ENCODE peak calls at places on chromosomes 4 and X, in eight cellular contexts. U is A549, X is GM12878, V is transverse colon, Z is SK-N-SH, H is ovary, T is upper lobe of left lung, Y is H1. P is an unnamed sample.
A peak's percentile ranks its signal among the peaks of the same experiment; 100 is the strongest.

GRCh38 chrX:38045697-38046096 is 39.3 kb downstream of the SYTL5 start:
- DNase-seq in H (no peak), U (peak; percentile 11), Y (no peak), X (no peak), T (peak; percentile 20), V (no peak), Z (no peak), P (no peak)

GRCh38 chr4:88866862-88867550 is 169.4 kb upstream of the NAP1L5 start:
- DNase-seq in U (no peak), Y (no peak), X (no peak), Z (no peak), T (no peak), V (no peak), H (no peak), P (no peak)

GRCh38 chrX:110219920-110220319 is 98.0 kb downstream of the AMMECR1 start:
- DNase-seq in V (no peak), H (no peak), T (no peak), Z (no peak), U (peak; percentile 58), Y (no peak), X (no peak), P (no peak)

GRCh38 chr4:100083289-100083688 is 107.0 kb downstream of the DDIT4L start:
- DNase-seq in U (no peak), X (no peak), Z (no peak), H (no peak), Y (no peak), T (no peak), V (no peak), P (no peak)

GRCh38 chr4:103307479-103308042 is 109.4 kb upstream of the CENPE start:
- DNase-seq in Z (peak; percentile 6), Y (no peak), H (no peak), V (no peak), X (no peak), U (no peak), T (no peak), P (no peak)

GRCh38 chr4:152115794-152116193 is 355.0 kb upstream of the GATB start:
- DNase-seq in V (no peak), H (no peak), Y (no peak), Z (no peak), U (no peak), T (no peak), X (no peak), P (no peak)

GRCh38 chr4:113646456-113646809 is 115.1 kb downstream of the CAMK2D start:
- DNase-seq in H (no peak), Y (peak; percentile 46), X (no peak), U (peak; percentile 85), V (peak; percentile 63), T (no peak), Z (no peak), P (no peak)

GRCh38 chr4:83207497-83208105 is 77.0 kb downstream of the COQ2 start:
- DNase-seq in T (no peak), Y (no peak), X (no peak), H (no peak), V (peak; percentile 46), U (peak; percentile 82), Z (no peak), P (no peak)

GRCh38 chr4:54505362-54505761 is 152.4 kb upstream of the KIT start:
- DNase-seq in Z (no peak), T (no peak), H (no peak), X (no peak), Y (no peak), U (no peak), V (no peak), P (no peak)

GRCh38 chrX:85836868-85837267 is 210.5 kb downstream of the CHM start:
- DNase-seq in U (no peak), Z (no peak), Y (no peak), V (no peak), T (no peak), X (no peak), H (no peak), P (no peak)

DNA sequence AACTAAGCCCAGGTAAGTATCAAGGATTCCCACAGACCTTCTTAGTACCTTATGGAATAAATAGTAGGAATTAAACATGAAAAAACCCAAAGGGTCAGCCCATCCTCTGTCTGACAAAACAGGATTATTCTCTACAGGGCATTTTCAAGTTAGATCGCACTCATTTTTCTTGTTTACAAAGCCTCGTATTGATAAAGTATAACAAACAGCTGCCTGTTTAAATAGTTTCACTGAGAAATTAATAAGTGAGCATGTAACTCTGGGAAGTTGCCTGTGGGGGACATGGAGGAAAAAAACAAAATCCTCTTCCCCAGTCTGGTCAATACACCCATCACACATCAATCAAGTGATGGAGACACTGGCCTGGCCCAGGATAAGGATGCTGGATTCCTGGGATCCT is 48.5 kb downstream of the MAML3 start:
- DNase-seq in Z (no peak), H (no peak), V (no peak), U (no peak), Y (no peak), T (no peak), X (no peak), P (no peak)
- TF ChIP-seq EP300 in Z (no peak), H (no peak), V (no peak), U (no peak), Y (no peak), T (no peak), X (no peak), P (no peak)

GRCh38 chr4:1309261-1310010 is 19.7 kb downstream of the MAEA start:
- DNase-seq in Z (peak; percentile 99), V (peak; percentile 79), T (peak; percentile 94), H (peak; percentile 93), X (peak; percentile 28), Y (peak; percentile 88), U (no peak), P (peak; percentile 97)
- H3K4me3 ChIP-seq in Z (peak overlapping the region; percentile 48), V (peak overlapping the region; percentile 3), T (peak overlapping the region; percentile 49), H (peak overlapping the region; percentile 35), X (peak overlapping the region; percentile 58), Y (peak overlapping the region; percentile 51), U (no peak overlapping the region), P (peak overlapping the region; percentile 41)

DNA sequence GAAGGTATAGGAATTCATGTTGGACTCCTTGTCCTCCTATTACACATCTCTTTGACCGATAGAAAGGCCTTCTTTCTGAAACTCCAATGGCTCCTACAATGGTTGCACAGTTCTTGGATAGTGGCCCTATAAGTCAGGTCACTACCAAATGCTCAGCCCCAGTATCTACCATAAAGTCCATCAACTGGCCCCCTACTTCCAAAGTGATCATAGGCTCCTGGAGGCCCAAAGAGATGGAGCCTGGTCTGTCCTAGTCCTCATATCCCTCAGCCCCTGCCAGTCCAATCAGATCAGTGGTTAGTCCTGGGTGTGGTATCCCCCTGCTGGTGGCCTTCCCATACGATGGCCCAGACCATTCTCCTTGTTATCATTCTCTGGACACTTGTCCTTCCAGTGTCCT is 30.3 kb downstream of the SULT1E1 start:
- DNase-seq in U (no peak), T (no peak), X (no peak), Y (no peak), H (no peak), V (no peak), Z (no peak), P (no peak)
- TF ChIP-seq EP300 in U (no peak), T (no peak), X (no peak), Y (no peak), H (no peak), V (no peak), Z (no peak), P (no peak)

GRCh38 chr4:86359944-86360478 is at the start of gene MAPK10:
- DNase-seq in T (peak; percentile 67), U (no peak), Y (peak; percentile 27), Z (peak; percentile 76), H (peak; percentile 66), V (peak; percentile 57), X (peak; percentile 62), P (peak; percentile 88)
- H3K4me3 ChIP-seq in T (peak within 1 kb of the TSS; percentile 30), U (no peak within 1 kb of the TSS), Y (no peak within 1 kb of the TSS), Z (peak within 1 kb of the TSS; percentile 62), H (peak within 1 kb of the TSS; percentile 2), V (no peak within 1 kb of the TSS), X (no peak within 1 kb of the TSS), P (peak within 1 kb of the TSS; percentile 35)

GRCh38 chr4:124711469-124712416 is 789 bp downstream of the ANKRD50 start:
- DNase-seq in H (no peak), V (peak; percentile 71), X (no peak), Z (peak; percentile 88), U (peak; percentile 83), Y (peak; percentile 38), T (peak; percentile 74), P (peak; percentile 73)
- TF ChIP-seq EP300 in H (no peak), V (no peak), X (no peak), Z (no peak), U (no peak), Y (no peak), T (no peak), P (no peak)

P was measured in sigmoid colon.